ENCODE peak calls at places on chromosomes 13 and 19, in seven cellular contexts. U is A549; R is activated T-cell treated with anti-CD3 and anti-CD28 coated beads, Interleukin-2, amount 50 U/mL, for 72 hours; J is sciatic nerve; E is right cardiac atrium; C is T-cell; I is stimulated activated naive B cell treated with anti-CD40 and anti-IgM and Interleukin-4, amounts not matched to agents 10 μg/mL and 1 μg/mL and 100 μg/mL, for 72 hours. V is an unnamed sample.

GRCh38 chr13:48656621-48657020 is 2.9 kb downstream of the CYSLTR2 start:
- ATAC-seq in U (no peak), R (no peak), J (no peak), E (peak), C (no peak), I (no peak), V (no peak)

GRCh38 chr19:38759590-38760003 is 13.7 kb downstream of the LGALS7 start:
- ATAC-seq in U (peak), R (no peak), J (peak), E (no peak), C (no peak), I (no peak), V (no peak)

GRCh38 chr13:48542581-48543341 is 9.9 kb upstream of the RCBTB2 start:
- ATAC-seq in U (no peak), R (no peak), J (peak), E (peak), C (no peak), I (peak), V (peak)

GRCh38 chr19:18362934-18363542 is 22.6 kb downstream of the PGPEP1 start:
- ATAC-seq in U (no peak), R (no peak), J (no peak), E (no peak), C (no peak), I (no peak), V (no peak)

GRCh38 chr19:41939861-41940442 is 11.7 kb upstream of the ERFL start:
- ATAC-seq in U (no peak), R (peak), J (no peak), E (no peak), C (peak), I (peak), V (no peak)

GRCh38 chr13:40631605-40632004 is 34.8 kb downstream of the FOXO1 start:
- ATAC-seq in U (no peak), R (no peak), J (no peak), E (no peak), C (peak), I (no peak), V (no peak)

GRCh38 chr19:38073806-38074685 is 150.0 kb downstream of the DPF1 start:
- ATAC-seq in U (peak), R (no peak), J (peak), E (no peak), C (no peak), I (no peak), V (no peak)

GRCh38 chr19:34375598-34375997 is 10.6 kb downstream of the GPI start:
- ATAC-seq in U (no peak), R (no peak), J (peak), E (no peak), C (no peak), I (no peak), V (no peak)

GRCh38 chr13:39370554-39370953 is 232.4 kb downstream of the LHFPL6 start:
- ATAC-seq in U (no peak), R (no peak), J (peak), E (peak), C (no peak), I (no peak), V (no peak)

GRCh38 chr19:42284641-42285341 is 15.7 kb downstream of the CIC start:
- ATAC-seq in U (no peak), R (no peak), J (no peak), E (no peak), C (no peak), I (no peak), V (no peak)

GRCh38 chr13:48199404-48199991 is 33.5 kb upstream of the ITM2B start:
- ATAC-seq in U (no peak), R (no peak), J (no peak), E (no peak), C (peak), I (no peak), V (no peak)

GRCh38 chr19:49590971-49591730 is at the start of gene PRR12:
- ATAC-seq in U (peak), R (peak), J (peak), E (peak), C (peak), I (peak), V (peak)

GRCh38 chr19:35144600-35145436 is 1.8 kb downstream of the FXYD7 start:
- ATAC-seq in U (peak), R (no peak), J (no peak), E (no peak), C (no peak), I (no peak), V (no peak)

GRCh38 chr13:25384747-25385270 is 13.0 kb downstream of the ATP8A2 start:
- ATAC-seq in U (no peak), R (no peak), J (no peak), E (no peak), C (no peak), I (no peak), V (no peak)

GRCh38 chr19:18613589-18614234 is 1.0 kb downstream of the TMEM59L start:
- ATAC-seq in U (no peak), R (no peak), J (no peak), E (no peak), C (no peak), I (no peak), V (no peak)

GRCh38 chr19:33298146-33298911 is 4.0 kb downstream of the CEBPA start:
- ATAC-seq in U (no peak), R (no peak), J (no peak), E (no peak), C (no peak), I (no peak), V (no peak)

GRCh38 chr13:33510350-33510749 is 224.8 kb upstream of the STARD13 start:
- ATAC-seq in U (no peak), R (no peak), J (peak), E (peak), C (no peak), I (no peak), V (peak)

GRCh38 chr19:5170329-5170745 is 170.3 kb downstream of the PTPRS start:
- ATAC-seq in U (no peak), R (peak), J (no peak), E (peak), C (no peak), I (peak), V (no peak)

GRCh38 chr19:19597809-19598306 is 20.6 kb downstream of the PBX4 start:
- ATAC-seq in U (no peak), R (peak), J (no peak), E (no peak), C (peak), I (peak), V (no peak)

V was measured in gastroesophageal sphincter.